ENCODE peak calls at places on chromosomes 5 and 9, in five cellular contexts. X is astrocyte of the cerebellum, M is tibial artery, I is esophagus muscularis mucosa, O is epithelial cell of esophagus. L is an unnamed sample.
A peak's percentile ranks its signal among the peaks of the same experiment; 100 is the strongest.

GRCh38 chr9:36499156-36499886 is 73.4 kb upstream of the MELK start:
- DNase-seq in M (no peak), O (no peak), X (no peak), I (no peak), L (no peak)

GRCh38 chr5:126354012-126354856 is 69.0 kb upstream of the GRAMD2B start:
- DNase-seq in M (no peak), I (no peak), X (peak; percentile 94), O (peak; percentile 87), L (peak; percentile 96)

GRCh38 chr5:155530046-155530445 is 516.5 kb downstream of the KIF4B start:
- DNase-seq in X (no peak), O (peak; percentile 84), M (no peak), I (no peak), L (peak; percentile 29)

GRCh38 chr9:98583417-98583816 is 125.3 kb downstream of the GABBR2 start:
- DNase-seq in M (no peak), I (no peak), X (no peak), O (no peak), L (no peak)

GRCh38 chr5:167999182-167999581 is 292.3 kb upstream of the WWC1 start:
- DNase-seq in O (no peak), I (no peak), M (no peak), X (no peak), L (no peak)

GRCh38 chr9:132609829-132610228 is 27.4 kb downstream of the BARHL1 start:
- DNase-seq in O (peak; percentile 71), X (peak; percentile 49), I (no peak), M (no peak), L (peak; percentile 63)

GRCh38 chr5:77885501-77885900 is 109.4 kb upstream of the TBCA start:
- DNase-seq in O (no peak), I (no peak), X (no peak), M (no peak), L (no peak)

GRCh38 chr5:126920291-126920690 is 110.1 kb downstream of the MARCHF3 start:
- DNase-seq in X (peak; percentile 32), O (no peak), M (no peak), I (no peak), L (no peak)

GRCh38 chr9:37201581-37201980 is 81.2 kb downstream of the ZCCHC7 start:
- DNase-seq in M (no peak), O (no peak), I (no peak), X (no peak), L (no peak)

GRCh38 chr5:82901281-82901888 is 175.8 kb downstream of the TMEM167A start:
- DNase-seq in O (no peak), X (no peak), I (no peak), M (no peak), L (no peak)

GRCh38 chr5:912356-913091 is 19.8 kb downstream of the TRIP13 start:
- DNase-seq in I (no peak), M (peak; percentile 19), X (peak; percentile 95), O (peak; percentile 100), L (peak; percentile 56)

GRCh38 chr5:155616779-155617392 is 603.3 kb downstream of the KIF4B start:
- DNase-seq in O (peak; percentile 37), I (no peak), X (no peak), M (peak; percentile 23), L (no peak)

GRCh38 chr5:170484847-170485605 is 18.8 kb upstream of the KCNIP1 start:
- DNase-seq in O (no peak), X (no peak), M (no peak), I (no peak), L (no peak)

GRCh38 chr5:129906177-129906887 is 2.1 kb downstream of the CHSY3 start:
- DNase-seq in X (peak; percentile 24), M (peak; percentile 31), O (peak; percentile 1), I (no peak), L (no peak)

GRCh38 chr5:129063483-129064136 is 30.9 kb upstream of the ISOC1 start:
- DNase-seq in I (no peak), M (no peak), O (no peak), X (peak; percentile 57), L (no peak)

GRCh38 chr9:105114956-105115728 is 129.3 kb upstream of the SLC44A1 start:
- DNase-seq in X (no peak), M (peak; percentile 68), O (no peak), I (peak; percentile 92), L (no peak)

GRCh38 chr9:93223241-93224180 is 39.6 kb downstream of the WNK2 start:
- DNase-seq in X (peak; percentile 66), M (no peak), I (no peak), O (peak; percentile 94), L (peak; percentile 23)

GRCh38 chr5:145350501-145350900 is 484.6 kb downstream of the PRELID2 start:
- DNase-seq in O (peak; percentile 96), M (no peak), I (no peak), X (peak; percentile 74), L (peak; percentile 17)

GRCh38 chr5:66891184-66891925 is 295.2 kb downstream of the MAST4 start:
- DNase-seq in I (no peak), M (no peak), X (no peak), O (peak; percentile 98), L (no peak)

GRCh38 chr9:125161284-125161918 is 18.1 kb upstream of the SCAI start:
- DNase-seq in X (no peak), O (peak; percentile 24), I (no peak), M (peak; percentile 49), L (no peak)

GRCh38 chr9:1337169-1337568 is 287.0 kb downstream of the DMRT2 start:
- DNase-seq in O (peak; percentile 94), I (peak; percentile 79), M (no peak), X (no peak), L (no peak)

GRCh38 chr5:116137544-116138378 is 52.9 kb downstream of the COMMD10 start:
- DNase-seq in I (no peak), M (no peak), X (peak; percentile 48), O (peak; percentile 58), L (peak; percentile 21)

GRCh38 chr5:108341866-108342265 is 40.0 kb downstream of the FBXL17 start:
- DNase-seq in M (no peak), X (no peak), I (no peak), O (no peak), L (no peak)

GRCh38 chr9:101601904-101602765 is 7.4 kb upstream of the PPP3R2 start:
- DNase-seq in X (peak; percentile 31), M (no peak), I (peak; percentile 42), O (peak; percentile 58), L (no peak)

GRCh38 chr9:114016629-114017423 is 61.3 kb downstream of the AMBP start:
- DNase-seq in O (no peak), I (peak; percentile 83), X (no peak), M (no peak), L (no peak)

GRCh38 chr9:18675973-18676372 is 202.0 kb downstream of the ADAMTSL1 start:
- DNase-seq in I (no peak), X (no peak), O (no peak), M (no peak), L (no peak)

GRCh38 chr5:111252799-111253564 is 28.8 kb downstream of the CAMK4 start:
- DNase-seq in X (no peak), O (no peak), M (no peak), I (no peak), L (no peak)

GRCh38 chr5:111953351-111954127 is 196.5 kb upstream of the NREP start:
- DNase-seq in I (no peak), M (no peak), O (no peak), X (peak; percentile 84), L (peak; percentile 71)

GRCh38 chr5:119596046-119596445 is 33.3 kb upstream of the FAM170A start:
- DNase-seq in M (no peak), X (no peak), I (no peak), O (no peak), L (no peak)

GRCh38 chr9:136007906-136008692 is 46.9 kb upstream of the UBAC1 start:
- DNase-seq in M (no peak), I (no peak), X (peak; percentile 20), O (peak; percentile 52), L (no peak)

GRCh38 chr5:1251678-1252580 is 26.7 kb downstream of the SLC6A18 start:
- DNase-seq in M (no peak), O (no peak), X (no peak), I (no peak), L (no peak)

GRCh38 chr9:92726971-92727715 is 37.5 kb downstream of the BICD2 start:
- DNase-seq in O (no peak), M (no peak), I (no peak), X (no peak), L (no peak)

GRCh38 chr5:151079838-151080619 is 805 bp downstream of the TNIP1 start:
- DNase-seq in O (peak; percentile 83), X (no peak), I (no peak), M (no peak), L (no peak)

GRCh38 chr9:113657765-113658564 is 194.4 kb downstream of the RGS3 start:
- DNase-seq in O (peak; percentile 84), X (peak; percentile 68), M (peak; percentile 80), I (peak; percentile 95), L (no peak)

GRCh38 chr5:120866997-120867396 is 402.9 kb downstream of the PRR16 start:
- DNase-seq in O (no peak), X (no peak), M (no peak), I (no peak), L (no peak)

GRCh38 chr9:80540387-80540786 is 968.6 kb downstream of the TLE4 start:
- DNase-seq in M (no peak), X (no peak), O (no peak), I (no peak), L (no peak)

GRCh38 chr5:50667079-50667652 is 729 bp downstream of the PARP8 start:
- DNase-seq in O (peak; percentile 71), M (peak; percentile 48), I (no peak), X (no peak), L (no peak)
- TF ChIP-seq CTCF in O (no peak), M (no peak), I (no peak), X (no peak), L (no peak)

GRCh38 chr5:5752844-5753243 is 330.4 kb downstream of the ICE1 start:
- DNase-seq in O (no peak), I (no peak), X (no peak), M (no peak), L (no peak)
- H3K4me3 ChIP-seq in O (no peak overlapping the region), I (no peak overlapping the region), X (no peak overlapping the region), M (no peak overlapping the region), L (no peak overlapping the region)

DNA sequence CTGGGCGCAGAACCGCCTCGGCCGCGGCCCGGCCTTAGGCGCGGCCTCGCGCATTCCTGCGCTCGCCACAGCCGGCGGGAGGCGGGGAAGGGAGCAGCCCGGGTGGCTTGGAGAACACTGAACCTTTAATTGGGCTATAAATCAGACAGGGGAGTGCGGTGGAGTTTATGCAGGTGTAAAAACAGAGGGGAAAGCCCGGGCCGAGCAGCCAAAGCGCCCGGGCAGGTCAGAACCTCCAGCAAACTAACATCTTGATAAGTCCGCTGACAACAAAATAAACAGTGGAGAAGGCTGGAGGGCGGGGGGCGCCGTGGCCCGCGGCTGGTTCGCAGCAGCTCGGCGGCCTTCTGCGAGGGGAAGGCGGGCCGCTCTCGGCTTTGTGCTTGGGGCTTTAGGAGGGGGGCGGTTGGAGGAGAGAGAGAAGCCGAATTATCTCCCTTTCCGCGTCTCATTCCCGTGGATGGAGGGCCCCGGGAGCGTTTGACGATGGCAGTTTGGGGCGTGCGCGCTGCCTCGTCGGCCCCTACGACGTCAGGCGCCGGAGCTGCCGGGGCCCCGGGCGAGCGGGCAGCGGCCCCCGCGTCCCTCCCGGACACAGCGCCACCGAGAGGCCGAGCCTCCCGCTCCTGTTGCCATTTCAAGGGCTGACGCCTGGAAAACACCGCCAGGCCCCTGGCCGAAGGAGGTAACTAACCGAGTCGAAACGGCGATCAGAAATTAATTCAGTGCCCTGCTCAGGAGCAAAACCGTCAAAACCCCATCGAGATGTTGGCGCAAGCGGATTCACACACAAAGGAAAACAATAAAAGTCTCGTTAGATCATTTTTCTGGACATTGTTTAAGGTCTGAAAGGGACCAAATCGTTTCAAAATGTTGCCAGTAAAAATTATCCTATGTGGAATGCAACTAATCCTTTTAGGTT is 11.2 kb downstream of the FOXD1 start:
- DNase-seq in I (no peak), O (peak; percentile 29), M (no peak), X (no peak), L (no peak)
- TF ChIP-seq CTCF in I (peak; percentile 40), O (peak; percentile 31), M (no peak), X (peak; percentile 56), L (peak; percentile 66)

GRCh38 chr9:117414906-117415583 is at the start of gene ASTN2:
- DNase-seq in O (no peak), X (no peak), I (no peak), M (no peak), L (no peak)
- H3K4me3 ChIP-seq in O (peak within 1 kb of the TSS; percentile 5), X (peak within 1 kb of the TSS; percentile 41), I (peak within 1 kb of the TSS; percentile 56), M (peak within 1 kb of the TSS; percentile 58), L (peak within 1 kb of the TSS; percentile 42)

L was measured in AG04449.